ENCODE peak calls at places on chromosomes 11 and 22, in seven cellular contexts. One of them, this sample, is unnamed.
A peak's percentile ranks its signal among the peaks of the same experiment; 100 is the strongest.

GRCh38 chr11:65488273-65489058 is 10.4 kb upstream of the MALAT1 start:
- DNase-seq in psoas muscle: peak; percentile 65
- DNase-seq in lower lobe of right lung: no peak
- DNase-seq in WTC11: no peak
- DNase-seq in naive thymus-derived CD8-positive, alpha-beta T cell: no peak
- DNase-seq in HFF-Myc: no peak
- DNase-seq in activated naive CD4-positive, alpha-beta T cell treated with anti-CD3 and anti-CD28 coated beads, Interleukin-2, amount 50 U/mL, for 16 hours: no peak
- DNase-seq in this sample: peak; percentile 30

GRCh38 chr11:62710001-62710345 is 2.5 kb downstream of the GNG3 start:
- DNase-seq in psoas muscle: peak; percentile 37
- DNase-seq in lower lobe of right lung: no peak
- DNase-seq in WTC11: no peak
- DNase-seq in naive thymus-derived CD8-positive, alpha-beta T cell: no peak
- DNase-seq in HFF-Myc: no peak
- DNase-seq in activated naive CD4-positive, alpha-beta T cell treated with anti-CD3 and anti-CD28 coated beads, Interleukin-2, amount 50 U/mL, for 16 hours: peak; percentile 24
- DNase-seq in this sample: no peak

GRCh38 chr11:134589155-134589554 is 177.1 kb upstream of the B3GAT1 start:
- DNase-seq in psoas muscle: no peak
- DNase-seq in lower lobe of right lung: no peak
- DNase-seq in WTC11: no peak
- DNase-seq in naive thymus-derived CD8-positive, alpha-beta T cell: no peak
- DNase-seq in HFF-Myc: no peak
- DNase-seq in activated naive CD4-positive, alpha-beta T cell treated with anti-CD3 and anti-CD28 coated beads, Interleukin-2, amount 50 U/mL, for 16 hours: no peak
- DNase-seq in this sample: no peak

GRCh38 chr11:88384678-88385015 is 47.1 kb upstream of the CTSC start:
- DNase-seq in psoas muscle: no peak
- DNase-seq in lower lobe of right lung: no peak
- DNase-seq in WTC11: no peak
- DNase-seq in naive thymus-derived CD8-positive, alpha-beta T cell: no peak
- DNase-seq in HFF-Myc: no peak
- DNase-seq in activated naive CD4-positive, alpha-beta T cell treated with anti-CD3 and anti-CD28 coated beads, Interleukin-2, amount 50 U/mL, for 16 hours: no peak
- DNase-seq in this sample: no peak

GRCh38 chr22:41050873-41051272 is 41.5 kb upstream of the EP300 start:
- DNase-seq in psoas muscle: no peak
- DNase-seq in lower lobe of right lung: no peak
- DNase-seq in WTC11: no peak
- DNase-seq in naive thymus-derived CD8-positive, alpha-beta T cell: no peak
- DNase-seq in HFF-Myc: peak; percentile 64
- DNase-seq in activated naive CD4-positive, alpha-beta T cell treated with anti-CD3 and anti-CD28 coated beads, Interleukin-2, amount 50 U/mL, for 16 hours: no peak
- DNase-seq in this sample: no peak

GRCh38 chr11:4087551-4087950 is 7.0 kb upstream of the RRM1 start:
- DNase-seq in psoas muscle: no peak
- DNase-seq in lower lobe of right lung: no peak
- DNase-seq in WTC11: no peak
- DNase-seq in naive thymus-derived CD8-positive, alpha-beta T cell: no peak
- DNase-seq in HFF-Myc: no peak
- DNase-seq in activated naive CD4-positive, alpha-beta T cell treated with anti-CD3 and anti-CD28 coated beads, Interleukin-2, amount 50 U/mL, for 16 hours: no peak
- DNase-seq in this sample: no peak

GRCh38 chr11:3169235-3169951 is 4.3 kb upstream of the OSBPL5 start:
- DNase-seq in psoas muscle: peak; percentile 59
- DNase-seq in lower lobe of right lung: peak; percentile 55
- DNase-seq in WTC11: peak; percentile 52
- DNase-seq in naive thymus-derived CD8-positive, alpha-beta T cell: no peak
- DNase-seq in HFF-Myc: no peak
- DNase-seq in activated naive CD4-positive, alpha-beta T cell treated with anti-CD3 and anti-CD28 coated beads, Interleukin-2, amount 50 U/mL, for 16 hours: peak; percentile 18
- DNase-seq in this sample: no peak

GRCh38 chr11:129698212-129698611 is 117.4 kb upstream of the TMEM45B start:
- DNase-seq in psoas muscle: no peak
- DNase-seq in lower lobe of right lung: no peak
- DNase-seq in WTC11: no peak
- DNase-seq in naive thymus-derived CD8-positive, alpha-beta T cell: no peak
- DNase-seq in HFF-Myc: no peak
- DNase-seq in activated naive CD4-positive, alpha-beta T cell treated with anti-CD3 and anti-CD28 coated beads, Interleukin-2, amount 50 U/mL, for 16 hours: no peak
- DNase-seq in this sample: no peak

GRCh38 chr11:100849009-100849913 is 162.2 kb downstream of the ARHGAP42 start:
- DNase-seq in psoas muscle: no peak
- DNase-seq in lower lobe of right lung: no peak
- DNase-seq in WTC11: no peak
- DNase-seq in naive thymus-derived CD8-positive, alpha-beta T cell: no peak
- DNase-seq in HFF-Myc: peak; percentile 82
- DNase-seq in activated naive CD4-positive, alpha-beta T cell treated with anti-CD3 and anti-CD28 coated beads, Interleukin-2, amount 50 U/mL, for 16 hours: no peak
- DNase-seq in this sample: no peak

This sample was measured in nephron progenitor cell.